ENCODE peak calls at places on chromosomes 1 and 21, in five cellular contexts. D is GM12878, B is SK-N-SH, E is K562, I is HepG2. G is an unnamed sample.

GRCh38 chr1:54818461-54819194 is 17.5 kb upstream of the TTC22 start:
- DNase-seq in D (no peak), B (no peak), E (no peak), I (no peak), G (no peak)

GRCh38 chr1:152440635-152441471 is 26.8 kb upstream of the CRNN start:
- DNase-seq in D (peak), B (peak), E (peak), I (peak), G (peak)

GRCh38 chr1:234989479-234990327 is 138.9 kb downstream of the TOMM20 start:
- DNase-seq in D (no peak), B (no peak), E (no peak), I (no peak), G (no peak)

GRCh38 chr1:1898246-1898933 is 7.5 kb upstream of the GNB1 start:
- DNase-seq in D (no peak), B (no peak), E (no peak), I (no peak), G (no peak)

GRCh38 chr1:163050496-163050895 is 18.7 kb upstream of the RGS4 start:
- DNase-seq in D (no peak), B (no peak), E (no peak), I (no peak), G (no peak)

GRCh38 chr1:192243721-192244120 is 73.1 kb upstream of the RGS21 start:
- DNase-seq in D (no peak), B (no peak), E (no peak), I (no peak), G (no peak)

GRCh38 chr1:241957692-241958494 is at the start of gene BECN2:
- DNase-seq in D (no peak), B (no peak), E (peak), I (no peak), G (no peak)

GRCh38 chr1:113041569-113042335 is 31.2 kb upstream of the LRIG2 start:
- DNase-seq in D (no peak), B (no peak), E (peak), I (peak), G (no peak)

GRCh38 chr1:51044199-51044598 is 57.8 kb upstream of the C1orf185 start:
- DNase-seq in D (no peak), B (no peak), E (no peak), I (no peak), G (no peak)

GRCh38 chr1:9181990-9182783 is 52.4 kb upstream of the H6PD start:
- DNase-seq in D (no peak), B (peak), E (no peak), I (peak), G (no peak)

GRCh38 chr1:71964188-71964587 is 318.2 kb downstream of the NEGR1 start:
- DNase-seq in D (no peak), B (no peak), E (no peak), I (no peak), G (no peak)

GRCh38 chr1:35860680-35861079 is 22.3 kb upstream of the AGO1 start:
- DNase-seq in D (no peak), B (no peak), E (no peak), I (no peak), G (no peak)

GRCh38 chr1:36239941-36240637 is 15.8 kb downstream of the THRAP3 start:
- DNase-seq in D (no peak), B (no peak), E (no peak), I (peak), G (no peak)

GRCh38 chr1:247111636-247112478 is 7.7 kb upstream of the ZNF669 start:
- DNase-seq in D (no peak), B (peak), E (peak), I (peak), G (no peak)

GRCh38 chr1:13788795-13789194 is 88.8 kb downstream of the PRDM2 start:
- DNase-seq in D (no peak), B (no peak), E (no peak), I (no peak), G (no peak)

GRCh38 chr1:32811917-32812316 is 5.2 kb downstream of the YARS1 start:
- DNase-seq in D (no peak), B (no peak), E (no peak), I (no peak), G (no peak)

GRCh38 chr1:41474490-41475271 is 9.8 kb downstream of the EDN2 start:
- DNase-seq in D (no peak), B (peak), E (no peak), I (no peak), G (no peak)

GRCh38 chr21:26844258-26845065 is 747 bp downstream of the ADAMTS1 start:
- DNase-seq in D (no peak), B (peak), E (no peak), I (no peak), G (peak)

GRCh38 chr1:219412772-219413171 is 200.1 kb downstream of the ZC3H11B start:
- DNase-seq in D (no peak), B (no peak), E (no peak), I (no peak), G (no peak)

GRCh38 chr1:40059292-40059959 is 18.9 kb downstream of the CAP1 start:
- DNase-seq in D (no peak), B (no peak), E (peak), I (peak), G (peak)
- TF ChIP-seq POLR2AphosphoS5 in D (no peak), B (no peak), E (no peak), I (no peak), G (peak)

GRCh38 chr1:167344112-167344511 is 123.4 kb downstream of the POU2F1 start:
- DNase-seq in D (no peak), B (no peak), E (no peak), I (no peak), G (no peak)
- TF ChIP-seq GABPA in D (no peak), B (no peak), E (no peak), I (no peak), G (no peak)

DNA sequence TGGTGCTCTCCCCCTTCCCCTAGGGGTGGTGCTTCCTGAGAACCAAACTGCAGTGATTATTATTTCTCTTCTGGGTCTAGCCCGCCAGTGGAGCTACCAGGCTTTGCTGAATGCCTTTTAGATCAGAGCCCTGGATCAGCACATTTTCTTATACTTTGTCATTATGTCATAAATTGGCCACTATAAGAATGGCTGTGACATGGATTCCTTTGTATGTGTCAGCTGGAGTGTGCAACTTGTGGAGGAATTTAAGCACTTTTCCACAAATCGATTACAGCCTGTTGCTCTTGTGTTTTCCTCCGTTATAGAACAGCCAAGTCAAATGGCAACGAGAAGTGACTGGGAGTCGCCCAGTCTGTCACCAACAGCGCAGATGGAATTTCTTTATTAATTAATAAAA is 273.3 kb downstream of the DUSP10 start:
- DNase-seq in D (no peak), B (no peak), E (no peak), I (no peak), G (no peak)
- TF ChIP-seq REST in D (no peak), B (no peak), E (no peak), I (no peak), G (no peak)

DNA sequence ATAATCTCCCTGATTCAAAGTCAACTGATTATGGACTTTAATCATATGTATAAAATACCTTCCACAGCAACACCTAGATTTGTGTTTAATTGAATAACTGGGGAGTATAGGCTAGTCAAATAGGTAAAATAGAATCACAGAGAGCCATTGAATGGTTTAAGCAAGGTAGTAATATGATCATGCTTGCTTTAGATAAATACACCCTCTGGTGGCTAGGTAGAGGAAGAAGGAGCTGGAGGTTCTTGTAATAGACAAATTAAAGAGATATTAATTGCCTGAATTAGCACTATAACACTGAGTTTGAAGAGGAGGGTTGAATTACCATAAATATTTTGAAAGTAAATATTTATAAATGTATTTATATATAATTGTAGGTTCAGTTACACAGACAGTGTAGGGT is 40.3 kb downstream of the DIRAS3 start:
- DNase-seq in D (no peak), B (peak), E (no peak), I (no peak), G (no peak)
- TF ChIP-seq POLR2AphosphoS5 in D (no peak), B (no peak), E (no peak), I (no peak), G (no peak)

GRCh38 chr1:108627951-108628350 is 32.9 kb downstream of the HENMT1 start:
- DNase-seq in D (no peak), B (no peak), E (no peak), I (no peak), G (no peak)
- TF ChIP-seq GABPA in D (no peak), B (no peak), E (no peak), I (no peak), G (no peak)

GRCh38 chr1:244163131-244163530 is 112.0 kb downstream of the ZBTB18 start:
- DNase-seq in D (no peak), B (no peak), E (no peak), I (no peak), G (no peak)
- TF ChIP-seq REST in D (no peak), B (no peak), E (no peak), I (no peak), G (no peak)

GRCh38 chr21:28832013-28832714 is 160.5 kb downstream of the LTN1 start:
- DNase-seq in D (no peak), B (no peak), E (no peak), I (peak), G (no peak)
- TF ChIP-seq POLR2AphosphoS5 in D (no peak), B (no peak), E (no peak), I (no peak), G (no peak)

DNA sequence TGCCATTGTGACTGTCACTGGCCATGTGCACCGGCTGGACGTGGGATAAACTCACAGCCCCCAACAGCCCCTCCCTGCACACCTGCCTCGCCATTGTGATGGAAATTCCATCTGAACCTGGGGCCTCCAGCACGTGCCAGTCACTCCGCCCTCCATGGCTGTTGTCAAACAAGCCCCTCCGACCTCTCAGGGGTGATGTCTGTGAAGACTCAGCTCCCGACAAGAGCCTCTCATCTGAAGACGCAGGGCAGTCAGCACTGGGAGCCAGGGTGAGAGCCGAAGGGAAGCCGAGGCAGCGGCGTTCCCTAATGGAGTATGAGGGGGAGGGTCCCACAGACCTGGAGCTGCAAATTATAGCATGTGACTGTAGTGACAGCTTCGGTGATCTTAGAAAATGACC is 1.4 kb upstream of the KRTAP10-2 start:
- DNase-seq in D (no peak), B (no peak), E (no peak), I (no peak), G (no peak)
- TF ChIP-seq GABPA in D (no peak), B (no peak), E (no peak), I (no peak), G (no peak)

GRCh38 chr1:56313560-56313959 is 265.8 kb downstream of the PLPP3 start:
- DNase-seq in D (no peak), B (no peak), E (no peak), I (no peak), G (no peak)
- TF ChIP-seq REST in D (no peak), B (no peak), E (no peak), I (no peak), G (no peak)